ENCODE peak calls at places on chromosome 9, in seven cellular contexts. One of them, this sample, is unnamed.

GRCh38 chr9:128568470-128569083 is 16.2 kb downstream of the SPTAN1 start:
- DNase-seq in stomach: no peak
- DNase-seq in HCT116: no peak
- DNase-seq in GM23338: no peak
- DNase-seq in upper lobe of left lung: no peak
- DNase-seq in HepG2: no peak
- DNase-seq in spleen: no peak
- DNase-seq in this sample: no peak

GRCh38 chr9:104725014-104725413 is 22.5 kb upstream of the NIPSNAP3A start:
- DNase-seq in GM23338: no peak
- DNase-seq in upper lobe of left lung: no peak
- DNase-seq in HepG2: no peak
- DNase-seq in spleen: no peak
- DNase-seq in HCT116: no peak
- DNase-seq in stomach: no peak
- DNase-seq in this sample: no peak

GRCh38 chr9:121981118-121981883 is 111.8 kb downstream of the TTLL11 start:
- DNase-seq in stomach: no peak
- DNase-seq in HepG2: no peak
- DNase-seq in HCT116: no peak
- DNase-seq in GM23338: no peak
- DNase-seq in spleen: no peak
- DNase-seq in upper lobe of left lung: no peak
- DNase-seq in this sample: no peak

GRCh38 chr9:120970249-120970648 is 43.7 kb upstream of the TRAF1 start:
- DNase-seq in upper lobe of left lung: no peak
- DNase-seq in GM23338: no peak
- DNase-seq in HepG2: peak
- DNase-seq in spleen: no peak
- DNase-seq in stomach: no peak
- DNase-seq in HCT116: no peak
- DNase-seq in this sample: no peak

GRCh38 chr9:131097259-131097947 is 1.1 kb downstream of the AIF1L start:
- DNase-seq in upper lobe of left lung: no peak
- DNase-seq in GM23338: no peak
- DNase-seq in stomach: no peak
- DNase-seq in spleen: no peak
- DNase-seq in HCT116: no peak
- DNase-seq in HepG2: no peak
- DNase-seq in this sample: no peak

GRCh38 chr9:134433101-134433500 is 106.8 kb downstream of the RXRA start:
- DNase-seq in GM23338: no peak
- DNase-seq in upper lobe of left lung: peak
- DNase-seq in stomach: peak
- DNase-seq in spleen: no peak
- DNase-seq in HCT116: no peak
- DNase-seq in HepG2: no peak
- DNase-seq in this sample: no peak

GRCh38 chr9:104361207-104361606 is 142.9 kb upstream of the OR13F1 start:
- DNase-seq in spleen: no peak
- DNase-seq in stomach: no peak
- DNase-seq in HCT116: no peak
- DNase-seq in GM23338: peak
- DNase-seq in HepG2: no peak
- DNase-seq in upper lobe of left lung: no peak
- DNase-seq in this sample: no peak

GRCh38 chr9:2059131-2059929 is 44.2 kb downstream of the SMARCA2 start:
- DNase-seq in spleen: no peak
- DNase-seq in stomach: no peak
- DNase-seq in GM23338: no peak
- DNase-seq in HCT116: no peak
- DNase-seq in upper lobe of left lung: no peak
- DNase-seq in HepG2: no peak
- DNase-seq in this sample: no peak

GRCh38 chr9:132241840-132242620 is 80.2 kb downstream of the NTNG2 start:
- DNase-seq in stomach: peak
- DNase-seq in GM23338: peak
- DNase-seq in spleen: peak
- DNase-seq in HCT116: no peak
- DNase-seq in upper lobe of left lung: peak
- DNase-seq in HepG2: no peak
- DNase-seq in this sample: no peak

GRCh38 chr9:36659500-36659899 is 86.8 kb downstream of the MELK start:
- DNase-seq in HepG2: no peak
- DNase-seq in GM23338: no peak
- DNase-seq in stomach: no peak
- DNase-seq in HCT116: no peak
- DNase-seq in spleen: no peak
- DNase-seq in upper lobe of left lung: no peak
- DNase-seq in this sample: no peak

GRCh38 chr9:69346596-69347390 is 21.8 kb downstream of the ENTREP1 start:
- DNase-seq in HCT116: no peak
- DNase-seq in stomach: no peak
- DNase-seq in HepG2: no peak
- DNase-seq in spleen: no peak
- DNase-seq in GM23338: no peak
- DNase-seq in upper lobe of left lung: no peak
- DNase-seq in this sample: no peak

DNA sequence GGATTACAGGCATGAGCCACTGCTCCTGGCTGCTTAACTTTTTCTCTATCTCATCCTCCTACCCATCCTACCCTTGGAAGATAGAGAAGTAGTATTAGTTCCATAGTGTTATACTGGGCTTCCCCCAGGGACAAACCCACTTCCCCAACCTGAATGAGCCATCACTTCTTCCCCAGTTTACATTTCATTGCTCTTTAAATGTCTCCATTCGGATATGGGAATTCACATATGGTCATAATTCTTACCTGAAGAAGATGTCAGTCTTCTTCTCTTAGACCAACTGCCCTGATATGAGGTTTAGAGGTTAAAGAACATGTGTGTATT is 1.9 kb downstream of the CD274 start:
- DNase-seq in spleen: no peak
- DNase-seq in stomach: no peak
- DNase-seq in GM23338: no peak
- DNase-seq in upper lobe of left lung: no peak
- DNase-seq in HepG2: no peak
- DNase-seq in HCT116: no peak
- DNase-seq in this sample: no peak
- TF ChIP-seq POLR2AphosphoS5 in spleen: no peak
- TF ChIP-seq POLR2AphosphoS5 in stomach: no peak
- TF ChIP-seq POLR2AphosphoS5 in GM23338: no peak
- TF ChIP-seq POLR2AphosphoS5 in upper lobe of left lung: no peak
- TF ChIP-seq POLR2AphosphoS5 in HepG2: no peak
- TF ChIP-seq POLR2AphosphoS5 in HCT116: no peak
- TF ChIP-seq POLR2AphosphoS5 in this sample: no peak

GRCh38 chr9:16825364-16825763 is 45.1 kb downstream of the BNC2 start:
- DNase-seq in stomach: no peak
- DNase-seq in upper lobe of left lung: no peak
- DNase-seq in HCT116: no peak
- DNase-seq in spleen: no peak
- DNase-seq in HepG2: no peak
- DNase-seq in GM23338: no peak
- DNase-seq in this sample: no peak

GRCh38 chr9:16832101-16832500 is 38.4 kb downstream of the BNC2 start:
- DNase-seq in HCT116: no peak
- DNase-seq in GM23338: no peak
- DNase-seq in spleen: no peak
- DNase-seq in upper lobe of left lung: no peak
- DNase-seq in HepG2: no peak
- DNase-seq in stomach: no peak
- DNase-seq in this sample: no peak

GRCh38 chr9:16825971-16826370 is 44.5 kb downstream of the BNC2 start:
- DNase-seq in stomach: no peak
- DNase-seq in upper lobe of left lung: no peak
- DNase-seq in spleen: no peak
- DNase-seq in GM23338: no peak
- DNase-seq in HCT116: no peak
- DNase-seq in HepG2: no peak
- DNase-seq in this sample: no peak

GRCh38 chr9:16830806-16831205 is 39.7 kb downstream of the BNC2 start:
- DNase-seq in upper lobe of left lung: no peak
- DNase-seq in GM23338: no peak
- DNase-seq in spleen: no peak
- DNase-seq in HCT116: no peak
- DNase-seq in HepG2: no peak
- DNase-seq in stomach: no peak
- DNase-seq in this sample: no peak

DNA sequence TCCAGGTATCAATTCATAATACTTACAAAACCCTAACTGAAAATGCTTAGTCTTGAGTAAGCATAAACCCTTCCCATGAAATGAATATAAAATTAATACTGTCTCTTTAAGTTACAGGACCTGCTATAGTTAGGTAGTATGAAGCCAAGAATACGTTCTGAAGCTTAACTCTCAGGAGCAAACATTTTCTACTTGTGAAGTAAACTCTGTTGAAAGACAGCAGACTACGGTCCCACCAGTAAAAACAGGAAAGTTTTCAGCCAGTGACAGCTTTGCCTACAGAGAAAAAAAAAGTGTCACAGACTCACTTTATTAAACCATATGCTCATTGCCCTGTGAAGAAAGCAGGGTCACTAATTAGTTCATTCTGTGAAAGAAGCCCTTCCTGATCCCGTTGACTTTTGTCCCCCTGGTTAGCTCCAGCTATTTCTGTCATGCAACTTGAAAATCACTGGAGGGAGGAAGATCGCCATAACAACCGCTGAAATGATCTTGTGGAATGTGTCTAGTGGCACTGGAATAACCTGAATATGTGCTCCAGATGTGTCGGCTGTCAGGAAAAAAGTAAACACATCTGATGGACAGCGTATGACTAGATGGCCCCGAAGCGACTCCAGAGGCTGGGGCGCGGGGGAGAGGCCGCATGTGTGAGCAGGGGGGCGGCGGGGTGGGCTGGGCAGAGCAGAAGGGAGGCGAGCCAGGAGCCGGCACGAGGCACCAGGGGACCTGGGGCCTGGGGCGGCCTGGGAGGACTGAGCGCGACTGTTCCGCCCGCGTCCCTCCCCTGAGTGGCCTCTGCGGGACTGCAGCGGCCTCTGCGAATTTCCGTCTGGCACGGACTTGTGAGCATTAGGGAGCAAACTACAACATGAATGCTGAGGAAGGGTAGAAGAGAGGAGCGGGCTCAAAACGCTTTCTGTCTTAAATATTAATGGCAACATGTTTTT is 41.9 kb downstream of the BNC2 start:
- DNase-seq in GM23338: peak
- DNase-seq in stomach: no peak
- DNase-seq in spleen: no peak
- DNase-seq in HCT116: no peak
- DNase-seq in upper lobe of left lung: peak
- DNase-seq in HepG2: no peak
- DNase-seq in this sample: no peak
- H3K27ac ChIP-seq in GM23338: peak
- H3K27ac ChIP-seq in stomach: peak
- H3K27ac ChIP-seq in spleen: no peak
- H3K27ac ChIP-seq in HCT116: no peak
- H3K27ac ChIP-seq in upper lobe of left lung: peak
- H3K27ac ChIP-seq in HepG2: no peak
- H3K27ac ChIP-seq in this sample: peak

GRCh38 chr9:22117511-22118388 is 108.6 kb upstream of the CDKN2B start:
- DNase-seq in GM23338: peak
- DNase-seq in stomach: no peak
- DNase-seq in upper lobe of left lung: no peak
- DNase-seq in HCT116: no peak
- DNase-seq in HepG2: peak
- DNase-seq in spleen: no peak
- DNase-seq in this sample: no peak
- TF ChIP-seq POLR2AphosphoS5 in GM23338: no peak
- TF ChIP-seq POLR2AphosphoS5 in stomach: peak
- TF ChIP-seq POLR2AphosphoS5 in upper lobe of left lung: no peak
- TF ChIP-seq POLR2AphosphoS5 in HCT116: no peak
- TF ChIP-seq POLR2AphosphoS5 in HepG2: no peak
- TF ChIP-seq POLR2AphosphoS5 in spleen: no peak
- TF ChIP-seq POLR2AphosphoS5 in this sample: no peak

GRCh38 chr9:123036886-123037540 is 3.5 kb downstream of the GPR21 start:
- DNase-seq in GM23338: no peak
- DNase-seq in upper lobe of left lung: no peak
- DNase-seq in HCT116: no peak
- DNase-seq in stomach: no peak
- DNase-seq in spleen: no peak
- DNase-seq in HepG2: no peak
- DNase-seq in this sample: no peak
- H3K27ac ChIP-seq in GM23338: no peak
- H3K27ac ChIP-seq in upper lobe of left lung: no peak
- H3K27ac ChIP-seq in HCT116: no peak
- H3K27ac ChIP-seq in stomach: peak
- H3K27ac ChIP-seq in spleen: no peak
- H3K27ac ChIP-seq in HepG2: no peak
- H3K27ac ChIP-seq in this sample: no peak

GRCh38 chr9:86926130-86926529 is 21.2 kb downstream of the GAS1 start:
- DNase-seq in stomach: no peak
- DNase-seq in spleen: no peak
- DNase-seq in upper lobe of left lung: no peak
- DNase-seq in HepG2: no peak
- DNase-seq in GM23338: no peak
- DNase-seq in HCT116: no peak
- DNase-seq in this sample: no peak
- TF ChIP-seq POLR2AphosphoS5 in stomach: no peak
- TF ChIP-seq POLR2AphosphoS5 in spleen: no peak
- TF ChIP-seq POLR2AphosphoS5 in upper lobe of left lung: no peak
- TF ChIP-seq POLR2AphosphoS5 in HepG2: no peak
- TF ChIP-seq POLR2AphosphoS5 in GM23338: no peak
- TF ChIP-seq POLR2AphosphoS5 in HCT116: no peak
- TF ChIP-seq POLR2AphosphoS5 in this sample: no peak

GRCh38 chr9:96459268-96460007 is 9.5 kb downstream of the HABP4 start:
- DNase-seq in upper lobe of left lung: no peak
- DNase-seq in HepG2: no peak
- DNase-seq in HCT116: no peak
- DNase-seq in stomach: no peak
- DNase-seq in spleen: no peak
- DNase-seq in GM23338: no peak
- DNase-seq in this sample: no peak

GRCh38 chr9:96460877-96461276 is 10.9 kb downstream of the HABP4 start:
- DNase-seq in HepG2: no peak
- DNase-seq in upper lobe of left lung: no peak
- DNase-seq in stomach: no peak
- DNase-seq in spleen: no peak
- DNase-seq in GM23338: no peak
- DNase-seq in HCT116: no peak
- DNase-seq in this sample: no peak

GRCh38 chr9:96460470-96460869 is 10.5 kb downstream of the HABP4 start:
- DNase-seq in HepG2: no peak
- DNase-seq in GM23338: no peak
- DNase-seq in upper lobe of left lung: no peak
- DNase-seq in HCT116: no peak
- DNase-seq in spleen: no peak
- DNase-seq in stomach: no peak
- DNase-seq in this sample: no peak

GRCh38 chr9:96462538-96462937 is 12.6 kb downstream of the HABP4 start:
- DNase-seq in stomach: no peak
- DNase-seq in spleen: no peak
- DNase-seq in GM23338: peak
- DNase-seq in HepG2: no peak
- DNase-seq in HCT116: no peak
- DNase-seq in upper lobe of left lung: no peak
- DNase-seq in this sample: no peak

GRCh38 chr9:96461336-96461735 is 11.4 kb downstream of the HABP4 start:
- DNase-seq in spleen: no peak
- DNase-seq in HepG2: no peak
- DNase-seq in upper lobe of left lung: no peak
- DNase-seq in GM23338: no peak
- DNase-seq in stomach: no peak
- DNase-seq in HCT116: no peak
- DNase-seq in this sample: no peak
- H3K27ac ChIP-seq in spleen: no peak
- H3K27ac ChIP-seq in HepG2: no peak
- H3K27ac ChIP-seq in upper lobe of left lung: no peak
- H3K27ac ChIP-seq in GM23338: no peak
- H3K27ac ChIP-seq in stomach: no peak
- H3K27ac ChIP-seq in HCT116: no peak
- H3K27ac ChIP-seq in this sample: no peak

This sample was measured in breast epithelium.